ENCODE peak calls at places on chromosomes 4 and X, in four cellular contexts. G, M, Y and P are unnamed samples.

GRCh38 chrX:69501433-69501832 is 2.7 kb upstream of the NALF2 start:
- DNase-seq in G (no peak), M (peak), Y (no peak), P (no peak)

GRCh38 chr4:152738812-152739211 is 40.7 kb downstream of the TIGD4 start:
- DNase-seq in M (no peak), Y (no peak), G (no peak), P (no peak)

GRCh38 chr4:121324331-121324730 is 56.5 kb downstream of the QRFPR start:
- DNase-seq in Y (no peak), M (no peak), G (no peak), P (no peak)

GRCh38 chrX:12987340-12987739 is 12.4 kb downstream of the TMSB4X start:
- DNase-seq in Y (no peak), G (no peak), M (no peak), P (no peak)

GRCh38 chr4:6695660-6696581 is 2.2 kb downstream of the S100P start:
- DNase-seq in G (no peak), Y (no peak), M (no peak), P (peak)

GRCh38 chrX:45129055-45129454 is 71.6 kb downstream of the DIPK2B start:
- DNase-seq in Y (no peak), G (no peak), M (no peak), P (no peak)

GRCh38 chr4:156442961-156443360 is 489.3 kb upstream of the CTSO start:
- DNase-seq in Y (no peak), G (no peak), M (no peak), P (no peak)

GRCh38 chrX:30495468-30495867 is 82.1 kb downstream of the TASL start:
- DNase-seq in M (no peak), Y (no peak), G (no peak), P (no peak)

DNA sequence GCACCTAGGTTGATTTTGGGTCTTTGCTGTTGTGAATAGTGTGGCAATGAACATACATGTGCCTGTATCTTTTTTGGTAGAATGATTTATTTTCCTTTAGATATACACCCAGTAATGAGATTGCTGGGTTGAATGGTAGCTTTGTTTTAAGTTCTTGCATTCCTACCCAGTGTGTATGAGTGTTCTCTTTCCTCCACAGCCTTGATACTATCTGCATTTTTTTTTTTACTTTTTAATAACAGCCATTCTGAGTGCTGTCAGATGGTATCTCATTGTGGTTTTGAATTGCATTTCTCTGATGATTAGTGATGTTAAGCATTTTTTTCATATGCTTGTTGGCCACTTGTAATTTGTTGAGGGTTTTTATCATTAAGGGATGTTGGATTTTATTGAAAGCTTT is 351.8 kb upstream of the GNPDA2 start:
- DNase-seq in Y (no peak), M (no peak), G (no peak), P (no peak)
- H3K27ac ChIP-seq in Y (no peak), M (no peak), G (no peak), P (no peak)

GRCh38 chr4:1659104-1659725 is 24.9 kb downstream of the FAM53A start:
- DNase-seq in Y (no peak), G (no peak), M (no peak), P (no peak)
- TF ChIP-seq POLR2A in Y (no peak), G (no peak), M (no peak), P (no peak)

DNA sequence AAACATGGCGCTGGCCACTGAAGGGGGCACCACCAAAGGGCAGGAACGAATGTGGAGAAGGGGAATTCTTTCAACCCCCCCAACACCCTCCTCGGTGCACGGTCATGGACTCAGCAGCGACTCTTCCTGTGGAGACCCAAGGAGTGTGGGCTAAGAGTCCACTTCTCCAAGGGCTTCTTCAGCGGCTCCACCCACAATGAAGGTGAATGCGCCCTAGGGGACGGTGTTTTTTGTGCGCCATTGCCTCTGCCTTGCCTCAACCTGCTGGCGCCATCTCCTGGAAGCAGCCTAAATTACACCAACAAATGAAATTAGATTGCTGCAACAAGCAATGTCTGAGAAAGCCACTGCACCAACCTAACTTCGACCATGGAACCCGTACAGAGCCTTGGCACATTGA is 169.2 kb upstream of the MAGEB18 start:
- DNase-seq in G (peak), M (no peak), Y (no peak), P (no peak)
- TF ChIP-seq CTCF in G (peak), M (no peak), Y (no peak), P (peak)

DNA sequence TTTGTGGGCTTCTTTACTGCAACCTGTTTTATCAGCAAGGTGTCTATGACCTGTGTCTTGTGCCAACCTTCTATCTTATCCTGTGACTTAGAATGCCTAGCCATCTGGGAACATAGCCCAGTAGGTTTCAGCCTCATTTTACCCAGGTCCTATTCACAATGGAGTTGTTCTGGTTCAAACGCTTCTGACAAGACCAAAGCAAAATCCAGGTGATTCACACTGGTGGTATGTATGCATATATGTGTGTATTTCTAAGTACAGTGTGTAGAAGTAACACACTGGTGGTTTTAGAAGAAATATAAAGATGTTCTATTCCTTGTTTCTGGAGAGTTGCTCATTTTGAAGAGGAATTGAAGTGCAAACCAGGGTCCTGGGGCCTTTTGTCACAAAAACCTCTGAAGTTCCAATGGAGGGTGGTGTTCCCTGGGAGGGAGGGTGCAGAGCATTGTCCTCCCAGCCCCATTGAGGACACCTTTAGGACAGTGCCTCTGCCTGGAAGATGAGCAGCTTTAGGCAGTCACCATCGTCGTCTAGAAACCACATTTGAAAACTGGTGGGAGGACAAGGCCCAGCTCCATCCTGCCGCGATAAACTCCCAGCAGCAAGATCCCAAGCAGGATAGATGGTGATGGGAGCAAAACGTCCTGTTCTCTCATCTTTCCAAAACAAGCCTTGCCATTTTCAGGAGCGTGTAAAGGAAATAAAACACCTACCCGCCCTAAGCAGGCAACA is 191.4 kb downstream of the TSPAN5 start:
- DNase-seq in M (no peak), G (no peak), Y (no peak), P (no peak)
- H3K27ac ChIP-seq in M (no peak), G (no peak), Y (no peak), P (no peak)

DNA sequence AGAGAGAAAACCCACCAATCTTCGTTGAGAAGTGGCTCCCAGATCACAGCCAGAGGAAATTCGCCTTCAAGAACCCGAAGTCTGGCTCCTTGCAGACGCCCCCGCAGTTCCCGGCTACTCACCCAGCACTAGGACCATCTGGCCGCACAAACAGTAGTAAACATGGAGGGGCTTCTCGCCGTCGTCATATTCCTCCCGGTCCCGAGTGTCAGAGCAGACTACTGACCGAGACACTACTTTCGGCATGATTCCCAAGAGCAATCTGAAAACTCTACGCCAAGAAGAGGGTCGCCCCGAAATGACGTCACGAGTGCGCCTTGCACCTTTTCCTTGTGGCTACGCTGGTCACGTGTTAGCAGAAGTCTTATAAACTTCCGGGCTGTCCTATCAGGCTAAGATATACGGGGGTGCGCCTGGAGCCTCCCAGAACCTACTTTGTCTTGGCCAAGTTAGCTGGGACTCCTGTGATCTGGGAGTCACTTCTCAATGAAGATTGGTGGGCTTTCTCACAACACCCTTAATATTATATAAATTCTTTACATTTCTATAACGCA is at the start of gene STEEP1:
- DNase-seq in M (peak), G (peak), Y (peak), P (peak)
- TF ChIP-seq POLR2A in M (no peak), G (peak), Y (no peak), P (no peak)